ENCODE peak calls at places on chromosomes 4 and X, in four cellular contexts. One of them, this sample, is unnamed.

GRCh38 chrX:149630681-149631292 is 805 bp downstream of the TMEM185A start:
- DNase-seq in kidney epithelial cell: no peak
- DNase-seq in nephron progenitor cell: no peak
- DNase-seq in fibroblast of lung: peak
- DNase-seq in this sample: no peak

GRCh38 chr4:100517864-100518341 is at the start of gene EMCN:
- DNase-seq in kidney epithelial cell: no peak
- DNase-seq in nephron progenitor cell: no peak
- DNase-seq in fibroblast of lung: no peak
- DNase-seq in this sample: no peak

GRCh38 chrX:118211891-118212816 is 95.5 kb upstream of the KLHL13 start:
- DNase-seq in kidney epithelial cell: no peak
- DNase-seq in nephron progenitor cell: no peak
- DNase-seq in fibroblast of lung: no peak
- DNase-seq in this sample: no peak

GRCh38 chr4:77007358-77008230 is 58.0 kb downstream of the SEPTIN11 start:
- DNase-seq in kidney epithelial cell: no peak
- DNase-seq in nephron progenitor cell: no peak
- DNase-seq in fibroblast of lung: peak
- DNase-seq in this sample: no peak

GRCh38 chrX:70168238-70169188 is 8.8 kb upstream of the DGAT2L6 start:
- DNase-seq in kidney epithelial cell: peak
- DNase-seq in nephron progenitor cell: peak
- DNase-seq in fibroblast of lung: peak
- DNase-seq in this sample: no peak

GRCh38 chrX:2697741-2698294 is 6.7 kb downstream of the CD99 start:
- DNase-seq in kidney epithelial cell: no peak
- DNase-seq in nephron progenitor cell: no peak
- DNase-seq in fibroblast of lung: peak
- DNase-seq in this sample: no peak

GRCh38 chrX:52424658-52425057 is 55.8 kb downstream of the XAGE2 start:
- DNase-seq in kidney epithelial cell: no peak
- DNase-seq in nephron progenitor cell: no peak
- DNase-seq in fibroblast of lung: peak
- DNase-seq in this sample: no peak

GRCh38 chr4:84669201-84669600 is 86.3 kb downstream of the CDS1 start:
- DNase-seq in kidney epithelial cell: no peak
- DNase-seq in nephron progenitor cell: no peak
- DNase-seq in fibroblast of lung: no peak
- DNase-seq in this sample: no peak

GRCh38 chr4:113561758-113562157 is 199.8 kb downstream of the CAMK2D start:
- DNase-seq in kidney epithelial cell: no peak
- DNase-seq in nephron progenitor cell: no peak
- DNase-seq in fibroblast of lung: no peak
- DNase-seq in this sample: no peak

GRCh38 chr4:113559947-113560346 is 201.6 kb downstream of the CAMK2D start:
- DNase-seq in kidney epithelial cell: no peak
- DNase-seq in nephron progenitor cell: no peak
- DNase-seq in fibroblast of lung: no peak
- DNase-seq in this sample: no peak

GRCh38 chr4:113563691-113564378 is 197.7 kb downstream of the CAMK2D start:
- DNase-seq in kidney epithelial cell: no peak
- DNase-seq in nephron progenitor cell: no peak
- DNase-seq in fibroblast of lung: no peak
- DNase-seq in this sample: no peak

GRCh38 chr4:113561092-113561491 is 200.4 kb downstream of the CAMK2D start:
- DNase-seq in kidney epithelial cell: no peak
- DNase-seq in nephron progenitor cell: no peak
- DNase-seq in fibroblast of lung: no peak
- DNase-seq in this sample: no peak

GRCh38 chr4:113560579-113560978 is 201.0 kb downstream of the CAMK2D start:
- DNase-seq in kidney epithelial cell: no peak
- DNase-seq in nephron progenitor cell: no peak
- DNase-seq in fibroblast of lung: no peak
- DNase-seq in this sample: no peak
- TF ChIP-seq CTCF in kidney epithelial cell: no peak
- TF ChIP-seq CTCF in nephron progenitor cell: no peak
- TF ChIP-seq CTCF in fibroblast of lung: no peak
- TF ChIP-seq CTCF in this sample: no peak

DNA sequence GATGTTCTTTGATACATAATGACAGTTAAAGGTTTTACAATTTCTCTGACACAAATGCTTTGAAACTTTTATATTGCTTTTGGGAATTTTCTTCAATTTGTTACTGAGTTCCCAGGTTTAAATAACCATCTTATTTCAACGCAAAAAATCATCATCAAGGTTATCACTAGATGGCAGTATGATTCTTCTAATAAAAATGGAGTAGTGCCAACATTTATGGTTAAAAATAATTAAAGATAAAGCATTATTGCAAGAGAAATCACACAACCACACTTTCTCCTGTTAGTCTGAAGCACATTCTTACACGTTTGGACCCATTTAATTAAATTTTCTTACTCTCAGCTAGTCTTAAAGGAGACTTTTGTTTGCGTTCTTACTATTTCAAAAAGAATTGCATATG is 611.3 kb upstream of the CPXCR1 start:
- DNase-seq in kidney epithelial cell: no peak
- DNase-seq in nephron progenitor cell: no peak
- DNase-seq in fibroblast of lung: no peak
- DNase-seq in this sample: no peak
- TF ChIP-seq CTCF in kidney epithelial cell: no peak
- TF ChIP-seq CTCF in nephron progenitor cell: peak
- TF ChIP-seq CTCF in fibroblast of lung: no peak
- TF ChIP-seq CTCF in this sample: peak

GRCh38 chr4:107760281-107760947 is 40.4 kb upstream of the PAPSS1 start:
- DNase-seq in kidney epithelial cell: no peak
- DNase-seq in nephron progenitor cell: no peak
- DNase-seq in fibroblast of lung: no peak
- DNase-seq in this sample: no peak
- TF ChIP-seq CTCF in kidney epithelial cell: peak
- TF ChIP-seq CTCF in nephron progenitor cell: no peak
- TF ChIP-seq CTCF in fibroblast of lung: peak
- TF ChIP-seq CTCF in this sample: no peak

GRCh38 chr4:37188100-37188499 is 56.4 kb upstream of the NWD2 start:
- DNase-seq in kidney epithelial cell: no peak
- DNase-seq in nephron progenitor cell: no peak
- DNase-seq in fibroblast of lung: no peak
- DNase-seq in this sample: no peak
- TF ChIP-seq CTCF in kidney epithelial cell: peak
- TF ChIP-seq CTCF in nephron progenitor cell: peak
- TF ChIP-seq CTCF in fibroblast of lung: no peak
- TF ChIP-seq CTCF in this sample: peak

This sample was measured in mesothelial cell of epicardium.